ENCODE peak calls at places on chromosomes 5 and 9, in six cellular contexts. J is tibial nerve, I is SK-N-SH, O is A549, X is suprapubic skin, V is sigmoid colon. D is an unnamed sample.

GRCh38 chr9:93297659-93298497 is 113.9 kb downstream of the WNK2 start:
- DNase-seq in J (no peak), I (peak), O (no peak), X (peak), V (peak), D (no peak)

GRCh38 chr5:13218518-13218917 is 726.0 kb downstream of the DNAH5 start:
- DNase-seq in J (no peak), I (no peak), O (peak), X (no peak), V (no peak), D (no peak)

GRCh38 chr5:120872292-120872691 is 408.2 kb downstream of the PRR16 start:
- DNase-seq in J (no peak), I (no peak), O (no peak), X (no peak), V (no peak), D (no peak)

GRCh38 chr5:112064956-112065355 is 308.0 kb upstream of the NREP start:
- DNase-seq in J (no peak), I (no peak), O (no peak), X (no peak), V (no peak), D (no peak)

GRCh38 chr5:74639538-74640449 is 734 bp downstream of the ENC1 start:
- DNase-seq in J (no peak), I (peak), O (peak), X (no peak), V (peak), D (peak)

GRCh38 chr5:128613757-128614156 is 75.7 kb upstream of the FBN2 start:
- DNase-seq in J (no peak), I (no peak), O (no peak), X (no peak), V (no peak), D (no peak)

GRCh38 chr5:140294753-140295152 is 8.1 kb downstream of the PFDN1 start:
- DNase-seq in J (no peak), I (no peak), O (no peak), X (no peak), V (no peak), D (no peak)

GRCh38 chr9:86783884-86784283 is 163.4 kb downstream of the GAS1 start:
- DNase-seq in J (no peak), I (no peak), O (no peak), X (no peak), V (no peak), D (no peak)

GRCh38 chr5:146828385-146828784 is 50.2 kb downstream of the PPP2R2B start:
- DNase-seq in J (no peak), I (peak), O (no peak), X (no peak), V (no peak), D (no peak)

GRCh38 chr5:1548702-1549523 is 25.2 kb upstream of the LPCAT1 start:
- DNase-seq in J (no peak), I (no peak), O (no peak), X (no peak), V (no peak), D (peak)

GRCh38 chr5:138216799-138217198 is 3.7 kb upstream of the CDC23 start:
- DNase-seq in J (no peak), I (no peak), O (no peak), X (no peak), V (no peak), D (no peak)

GRCh38 chr5:177362102-177362868 is 4.6 kb downstream of the RGS14 start:
- DNase-seq in J (no peak), I (no peak), O (no peak), X (no peak), V (no peak), D (no peak)

GRCh38 chr9:34220218-34220617 is 41.4 kb downstream of the UBAP1 start:
- DNase-seq in J (no peak), I (no peak), O (no peak), X (no peak), V (no peak), D (no peak)

GRCh38 chr9:123361731-123362560 is 5.9 kb downstream of the CRB2 start:
- DNase-seq in J (no peak), I (no peak), O (no peak), X (no peak), V (no peak), D (no peak)

GRCh38 chr5:171445910-171446516 is 26.6 kb downstream of the FGF18 start:
- DNase-seq in J (peak), I (no peak), O (no peak), X (no peak), V (peak), D (no peak)

GRCh38 chr5:178415353-178415752 is 174.8 kb downstream of the COL23A1 start:
- DNase-seq in J (no peak), I (peak), O (no peak), X (peak), V (peak), D (no peak)

GRCh38 chr5:38738898-38739743 is 106.7 kb upstream of the OSMR start:
- DNase-seq in J (no peak), I (no peak), O (peak), X (no peak), V (no peak), D (no peak)

GRCh38 chr5:83957188-83957587 is 236.5 kb upstream of the HAPLN1 start:
- DNase-seq in J (no peak), I (no peak), O (no peak), X (no peak), V (no peak), D (no peak)

GRCh38 chr5:174837919-174838902 is 113.8 kb downstream of the MSX2 start:
- DNase-seq in J (peak), I (peak), O (peak), X (peak), V (peak), D (no peak)

GRCh38 chr5:158560170-158560569 is 539.5 kb downstream of the EBF1 start:
- DNase-seq in J (no peak), I (no peak), O (no peak), X (no peak), V (no peak), D (no peak)

GRCh38 chr9:84597131-84597530 is 72.4 kb upstream of the NTRK2 start:
- DNase-seq in J (no peak), I (no peak), O (no peak), X (no peak), V (no peak), D (no peak)

GRCh38 chr5:114782869-114783268 is 386.8 kb downstream of the TRIM36 start:
- DNase-seq in J (peak), I (peak), O (peak), X (no peak), V (no peak), D (peak)

GRCh38 chr9:136686534-136686793 is 793 bp downstream of the AGPAT2 start:
- DNase-seq in J (no peak), I (no peak), O (no peak), X (no peak), V (no peak), D (no peak)

GRCh38 chr5:35771321-35771720 is 85.4 kb upstream of the IL7R start:
- DNase-seq in J (no peak), I (no peak), O (no peak), X (no peak), V (no peak), D (no peak)

GRCh38 chr5:130198927-130199326 is 294.7 kb downstream of the CHSY3 start:
- DNase-seq in J (no peak), I (peak), O (peak), X (no peak), V (no peak), D (no peak)

GRCh38 chr5:54844905-54845566 is 140.4 kb downstream of the ESM1 start:
- DNase-seq in J (no peak), I (peak), O (peak), X (no peak), V (no peak), D (no peak)

GRCh38 chr9:89686134-89686533 is 81.3 kb downstream of the GADD45G start:
- DNase-seq in J (no peak), I (no peak), O (no peak), X (no peak), V (no peak), D (no peak)

GRCh38 chr9:112059145-112059979 is 115.7 kb downstream of the SUSD1 start:
- DNase-seq in J (peak), I (no peak), O (peak), X (no peak), V (no peak), D (peak)

GRCh38 chr9:136326061-136326776 is 1.1 kb upstream of the GPSM1 start:
- DNase-seq in J (no peak), I (peak), O (no peak), X (no peak), V (no peak), D (no peak)

DNA sequence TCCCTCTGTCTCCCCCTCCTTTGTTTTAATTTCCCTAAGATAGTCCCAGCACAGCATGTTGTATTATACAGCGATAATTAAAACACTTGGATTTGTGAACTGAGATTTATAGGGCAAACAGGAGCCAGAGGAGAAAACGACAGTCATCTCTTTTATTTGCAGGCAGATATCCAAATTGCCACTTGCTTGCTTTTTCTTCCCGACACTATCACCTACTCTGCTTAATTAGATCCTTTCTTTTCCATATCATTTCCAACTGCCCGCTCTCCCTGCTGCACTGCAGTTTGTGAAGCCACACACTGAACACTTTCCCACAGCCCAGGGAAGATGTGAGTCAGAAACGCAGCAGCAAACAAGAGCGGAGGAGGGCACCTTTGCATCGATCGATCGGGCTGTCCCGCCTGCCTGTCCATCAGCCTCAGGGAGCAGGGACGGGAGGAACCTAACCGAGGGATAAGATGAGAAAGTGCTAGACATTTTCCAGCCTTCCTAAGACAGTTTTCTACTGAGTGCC is 35.8 kb upstream of the SPRY4 start:
- DNase-seq in J (no peak), I (peak), O (peak), X (no peak), V (peak), D (no peak)
- TF ChIP-seq EP300 in J (no peak), I (no peak), O (no peak), X (no peak), V (no peak), D (no peak)

GRCh38 chr9:108683245-108683644 is 172.5 kb downstream of the ACTL7B start:
- DNase-seq in J (no peak), I (no peak), O (no peak), X (no peak), V (no peak), D (no peak)

GRCh38 chr9:108691614-108692013 is 164.2 kb downstream of the ACTL7B start:
- DNase-seq in J (no peak), I (no peak), O (no peak), X (no peak), V (no peak), D (no peak)

GRCh38 chr9:108688051-108688450 is 167.7 kb downstream of the ACTL7B start:
- DNase-seq in J (no peak), I (no peak), O (no peak), X (no peak), V (no peak), D (no peak)

GRCh38 chr9:108684288-108685025 is 171.3 kb downstream of the ACTL7B start:
- DNase-seq in J (no peak), I (no peak), O (no peak), X (no peak), V (no peak), D (no peak)

DNA sequence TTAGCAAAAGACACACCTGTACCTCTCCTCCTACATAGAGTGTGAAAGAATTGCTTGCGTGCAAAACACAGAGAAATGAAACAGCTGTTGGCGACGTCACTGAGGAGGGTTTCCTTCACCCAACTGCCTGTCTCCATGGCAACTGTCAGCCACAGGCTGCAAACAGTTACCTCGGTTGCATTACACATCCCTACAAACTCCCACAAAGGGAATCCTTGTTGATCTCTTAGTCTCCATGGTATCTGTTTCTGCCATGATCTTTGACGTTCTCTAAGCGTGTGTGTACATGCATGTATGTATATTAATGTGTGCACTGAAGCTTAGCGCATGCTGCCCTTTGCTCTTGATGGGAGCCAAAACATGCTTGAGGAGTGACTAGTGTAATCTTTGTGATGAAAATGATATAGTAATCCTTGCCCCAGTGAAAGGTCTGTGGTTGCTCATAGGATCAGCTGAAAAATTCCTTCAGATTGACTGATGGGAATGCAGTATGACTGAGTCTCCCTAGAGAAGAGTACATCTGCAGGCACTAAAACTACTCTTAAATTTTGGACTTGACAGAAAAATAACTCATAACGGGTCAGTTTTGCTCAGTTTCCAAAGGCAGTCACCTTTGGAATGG is 168.3 kb downstream of the ACTL7B start:
- DNase-seq in J (no peak), I (no peak), O (no peak), X (no peak), V (no peak), D (no peak)
- TF ChIP-seq EP300 in J (no peak), I (no peak), O (no peak), X (no peak), V (no peak), D (no peak)

DNA sequence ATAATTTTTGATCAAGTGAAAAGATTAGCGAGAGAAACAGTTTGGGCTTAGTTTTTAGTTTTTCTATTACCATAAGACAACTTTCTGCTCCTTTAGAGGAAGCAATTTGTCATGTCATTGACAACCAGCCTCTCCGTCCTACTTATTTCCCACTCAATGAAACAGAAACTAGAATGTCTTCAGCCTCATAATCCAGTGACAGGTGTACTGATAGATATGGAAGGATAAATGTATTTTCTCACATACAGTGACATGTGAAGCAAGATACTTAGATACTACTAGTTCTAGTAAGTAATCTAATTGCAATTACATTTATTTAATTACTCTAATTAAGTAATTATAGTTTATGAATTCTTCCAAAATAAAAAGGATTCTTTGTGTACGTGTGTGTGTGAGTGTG is 429.7 kb downstream of the CDH10 start:
- DNase-seq in J (no peak), I (no peak), O (no peak), X (no peak), V (no peak), D (no peak)
- TF ChIP-seq EP300 in J (no peak), I (no peak), O (no peak), X (no peak), V (no peak), D (no peak)

DNA sequence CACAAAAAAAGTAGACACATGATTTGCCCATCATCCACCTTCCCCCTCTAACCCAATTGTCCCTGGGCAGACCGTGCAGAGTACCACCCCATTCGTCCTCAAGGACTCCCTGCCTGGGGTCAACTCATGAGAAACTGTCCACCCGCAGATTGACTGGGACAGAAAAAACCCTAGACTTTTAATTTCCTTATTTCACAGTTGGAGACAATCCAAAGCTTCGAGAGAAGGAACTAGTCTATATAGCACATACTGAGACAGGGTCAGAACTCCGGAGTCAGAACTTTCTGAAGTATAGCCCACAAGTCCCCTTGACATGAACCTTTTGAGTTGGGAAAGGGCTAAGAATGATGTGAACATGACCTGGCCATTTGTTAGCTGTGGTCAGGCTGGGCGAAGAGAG is 7.5 kb upstream of the GPX3 start:
- DNase-seq in J (no peak), I (no peak), O (no peak), X (no peak), V (no peak), D (no peak)
- TF ChIP-seq EP300 in J (no peak), I (no peak), O (no peak), X (no peak), V (no peak), D (no peak)

GRCh38 chr9:129486496-129487306 is 134.2 kb downstream of the C9orf50 start:
- DNase-seq in J (peak), I (peak), O (peak), X (no peak), V (peak), D (no peak)
- TF ChIP-seq EP300 in J (peak), I (no peak), O (no peak), X (no peak), V (peak), D (no peak)

DNA sequence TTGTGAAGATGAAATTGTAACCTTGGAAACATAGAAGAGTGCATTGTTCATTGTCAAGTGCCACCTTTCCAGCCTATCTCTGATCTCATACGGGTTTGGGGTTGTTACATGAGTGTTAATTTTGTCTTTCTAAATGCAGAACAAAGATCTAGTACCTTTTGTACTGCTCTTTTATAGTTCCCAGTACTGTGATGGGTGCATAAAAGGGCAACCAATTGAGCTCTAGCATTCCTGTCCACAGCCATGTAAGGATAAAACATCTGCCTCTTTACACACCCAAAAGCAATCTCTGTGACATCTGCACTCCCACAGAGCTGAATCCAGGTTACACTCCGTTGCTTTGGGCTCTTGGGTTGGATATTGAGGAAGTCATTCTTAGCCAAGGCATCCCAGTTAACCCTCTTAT is 255.2 kb downstream of the SGCD start:
- DNase-seq in J (no peak), I (no peak), O (no peak), X (no peak), V (no peak), D (no peak)
- TF ChIP-seq EP300 in J (no peak), I (no peak), O (no peak), X (no peak), V (peak), D (no peak)

GRCh38 chr5:141995656-141996055 is 17.2 kb downstream of the GNPDA1 start:
- DNase-seq in J (no peak), I (no peak), O (no peak), X (no peak), V (no peak), D (no peak)
- TF ChIP-seq EP300 in J (no peak), I (no peak), O (no peak), X (no peak), V (no peak), D (no peak)

D was measured in upper lobe of left lung.